ENCODE peak calls at places on chromosome 9, in four cellular contexts. One of them, this sample, is unnamed.

GRCh38 chr9:34536685-34537084 is 13.9 kb upstream of the ENHO start:
- DNase-seq in PC-3: no peak
- DNase-seq in fibroblast of pulmonary artery: no peak
- DNase-seq in dorsolateral prefrontal cortex: peak
- DNase-seq in this sample: no peak

GRCh38 chr9:25613709-25614108 is 64.5 kb downstream of the TUSC1 start:
- DNase-seq in PC-3: no peak
- DNase-seq in fibroblast of pulmonary artery: no peak
- DNase-seq in dorsolateral prefrontal cortex: no peak
- DNase-seq in this sample: no peak

GRCh38 chr9:69292078-69292477 is 32.9 kb upstream of the ENTREP1 start:
- DNase-seq in PC-3: no peak
- DNase-seq in fibroblast of pulmonary artery: no peak
- DNase-seq in dorsolateral prefrontal cortex: no peak
- DNase-seq in this sample: no peak

GRCh38 chr9:76401580-76402354 is 7.5 kb upstream of the RFK start:
- DNase-seq in PC-3: peak
- DNase-seq in fibroblast of pulmonary artery: no peak
- DNase-seq in dorsolateral prefrontal cortex: no peak
- DNase-seq in this sample: peak

GRCh38 chr9:120924698-120925534 is 1.7 kb downstream of the TRAF1 start:
- DNase-seq in PC-3: no peak
- DNase-seq in fibroblast of pulmonary artery: no peak
- DNase-seq in dorsolateral prefrontal cortex: no peak
- DNase-seq in this sample: no peak

GRCh38 chr9:7150153-7150890 is 392.5 kb downstream of the KDM4C start:
- DNase-seq in PC-3: no peak
- DNase-seq in fibroblast of pulmonary artery: no peak
- DNase-seq in dorsolateral prefrontal cortex: no peak
- DNase-seq in this sample: no peak

GRCh38 chr9:36327903-36328302 is 69.7 kb upstream of the GNE start:
- DNase-seq in PC-3: peak
- DNase-seq in fibroblast of pulmonary artery: peak
- DNase-seq in dorsolateral prefrontal cortex: no peak
- DNase-seq in this sample: peak

GRCh38 chr9:98860871-98861293 is 53.4 kb downstream of the GALNT12 start:
- DNase-seq in PC-3: peak
- DNase-seq in fibroblast of pulmonary artery: peak
- DNase-seq in dorsolateral prefrontal cortex: peak
- DNase-seq in this sample: peak

GRCh38 chr9:75134495-75134894 is 46.2 kb downstream of the OSTF1 start:
- DNase-seq in PC-3: no peak
- DNase-seq in fibroblast of pulmonary artery: no peak
- DNase-seq in dorsolateral prefrontal cortex: no peak
- DNase-seq in this sample: no peak

GRCh38 chr9:107176701-107177100 is 106.4 kb upstream of the RAD23B start:
- DNase-seq in PC-3: no peak
- DNase-seq in fibroblast of pulmonary artery: peak
- DNase-seq in dorsolateral prefrontal cortex: no peak
- DNase-seq in this sample: no peak

GRCh38 chr9:29349050-29349449 is 1775.8 kb upstream of the C9orf72 start:
- DNase-seq in PC-3: peak
- DNase-seq in fibroblast of pulmonary artery: peak
- DNase-seq in dorsolateral prefrontal cortex: no peak
- DNase-seq in this sample: no peak

GRCh38 chr9:133953976-133954709 is 38.0 kb downstream of the VAV2 start:
- DNase-seq in PC-3: no peak
- DNase-seq in fibroblast of pulmonary artery: no peak
- DNase-seq in dorsolateral prefrontal cortex: peak
- DNase-seq in this sample: no peak

GRCh38 chr9:4389755-4390154 is 89.9 kb upstream of the GLIS3 start:
- DNase-seq in PC-3: peak
- DNase-seq in fibroblast of pulmonary artery: peak
- DNase-seq in dorsolateral prefrontal cortex: no peak
- DNase-seq in this sample: no peak

GRCh38 chr9:103183569-103184191 is 188.5 kb downstream of the CYLC2 start:
- DNase-seq in PC-3: peak
- DNase-seq in fibroblast of pulmonary artery: no peak
- DNase-seq in dorsolateral prefrontal cortex: no peak
- DNase-seq in this sample: no peak

GRCh38 chr9:121841771-121842611 is 190.6 kb downstream of the DAB2IP start:
- DNase-seq in PC-3: no peak
- DNase-seq in fibroblast of pulmonary artery: peak
- DNase-seq in dorsolateral prefrontal cortex: no peak
- DNase-seq in this sample: peak

GRCh38 chr9:86185872-86186271 is 73.6 kb downstream of the C9orf153 start:
- DNase-seq in PC-3: no peak
- DNase-seq in fibroblast of pulmonary artery: no peak
- DNase-seq in dorsolateral prefrontal cortex: peak
- DNase-seq in this sample: peak

GRCh38 chr9:131116281-131117101 is 8.9 kb upstream of the NUP214 start:
- DNase-seq in PC-3: no peak
- DNase-seq in fibroblast of pulmonary artery: peak
- DNase-seq in dorsolateral prefrontal cortex: no peak
- DNase-seq in this sample: no peak

GRCh38 chr9:125990793-125991220 is 243.6 kb downstream of the PBX3 start:
- DNase-seq in PC-3: no peak
- DNase-seq in fibroblast of pulmonary artery: no peak
- DNase-seq in dorsolateral prefrontal cortex: peak
- DNase-seq in this sample: no peak

GRCh38 chr9:34227445-34227844 is 48.6 kb downstream of the UBAP1 start:
- DNase-seq in PC-3: no peak
- DNase-seq in fibroblast of pulmonary artery: peak
- DNase-seq in dorsolateral prefrontal cortex: no peak
- DNase-seq in this sample: peak

GRCh38 chr9:87372401-87372851 is 125.2 kb upstream of the DAPK1 start:
- DNase-seq in PC-3: no peak
- DNase-seq in fibroblast of pulmonary artery: no peak
- DNase-seq in dorsolateral prefrontal cortex: no peak
- DNase-seq in this sample: no peak

GRCh38 chr9:31232485-31232884 is 1152.0 kb upstream of the ACO1 start:
- DNase-seq in PC-3: no peak
- DNase-seq in fibroblast of pulmonary artery: no peak
- DNase-seq in dorsolateral prefrontal cortex: no peak
- DNase-seq in this sample: no peak

GRCh38 chr9:98064623-98065392 is 8.3 kb downstream of the NANS start:
- DNase-seq in PC-3: no peak
- DNase-seq in fibroblast of pulmonary artery: no peak
- DNase-seq in dorsolateral prefrontal cortex: no peak
- DNase-seq in this sample: no peak

GRCh38 chr9:126682928-126683697 is 69.4 kb downstream of the LMX1B start:
- DNase-seq in PC-3: no peak
- DNase-seq in fibroblast of pulmonary artery: no peak
- DNase-seq in dorsolateral prefrontal cortex: no peak
- DNase-seq in this sample: no peak

GRCh38 chr9:72602629-72603028 is 81.2 kb downstream of the TMC1 start:
- DNase-seq in PC-3: no peak
- DNase-seq in fibroblast of pulmonary artery: peak
- DNase-seq in dorsolateral prefrontal cortex: no peak
- DNase-seq in this sample: no peak

GRCh38 chr9:68431307-68431706 is 74.9 kb downstream of the PGM5 start:
- DNase-seq in PC-3: no peak
- DNase-seq in fibroblast of pulmonary artery: no peak
- DNase-seq in dorsolateral prefrontal cortex: no peak
- DNase-seq in this sample: no peak

GRCh38 chr9:122988919-122989614 is 44.4 kb upstream of the GPR21 start:
- DNase-seq in PC-3: no peak
- DNase-seq in fibroblast of pulmonary artery: no peak
- DNase-seq in dorsolateral prefrontal cortex: no peak
- DNase-seq in this sample: no peak

GRCh38 chr9:23492126-23493002 is 333.7 kb downstream of the ELAVL2 start:
- DNase-seq in PC-3: peak
- DNase-seq in fibroblast of pulmonary artery: peak
- DNase-seq in dorsolateral prefrontal cortex: no peak
- DNase-seq in this sample: peak

GRCh38 chr9:116855881-116856662 is 169.0 kb downstream of the TRIM32 start:
- DNase-seq in PC-3: peak
- DNase-seq in fibroblast of pulmonary artery: no peak
- DNase-seq in dorsolateral prefrontal cortex: peak
- DNase-seq in this sample: no peak

GRCh38 chr9:71910602-71911060 is 362 bp downstream of the ABHD17B start:
- DNase-seq in PC-3: no peak
- DNase-seq in fibroblast of pulmonary artery: no peak
- DNase-seq in dorsolateral prefrontal cortex: no peak
- DNase-seq in this sample: peak

GRCh38 chr9:76905984-76906861 is at the start of gene PRUNE2:
- DNase-seq in PC-3: peak
- DNase-seq in fibroblast of pulmonary artery: peak
- DNase-seq in dorsolateral prefrontal cortex: peak
- DNase-seq in this sample: peak

GRCh38 chr9:76521244-76521673 is 62.3 kb downstream of the GCNT1 start:
- DNase-seq in PC-3: no peak
- DNase-seq in fibroblast of pulmonary artery: no peak
- DNase-seq in dorsolateral prefrontal cortex: no peak
- DNase-seq in this sample: no peak

GRCh38 chr9:138075496-138075895 is 197.9 kb downstream of the CACNA1B start:
- DNase-seq in PC-3: no peak
- DNase-seq in fibroblast of pulmonary artery: no peak
- DNase-seq in dorsolateral prefrontal cortex: peak
- DNase-seq in this sample: no peak

GRCh38 chr9:85248514-85249312 is 493.0 kb downstream of the AGTPBP1 start:
- DNase-seq in PC-3: peak
- DNase-seq in fibroblast of pulmonary artery: peak
- DNase-seq in dorsolateral prefrontal cortex: no peak
- DNase-seq in this sample: peak

GRCh38 chr9:132160802-132161742 is 786 bp upstream of the NTNG2 start:
- DNase-seq in PC-3: peak
- DNase-seq in fibroblast of pulmonary artery: peak
- DNase-seq in dorsolateral prefrontal cortex: no peak
- DNase-seq in this sample: peak

GRCh38 chr9:126439402-126439765 is 112.8 kb downstream of the MVB12B start:
- DNase-seq in PC-3: peak
- DNase-seq in fibroblast of pulmonary artery: peak
- DNase-seq in dorsolateral prefrontal cortex: no peak
- DNase-seq in this sample: peak

GRCh38 chr9:34644766-34645314 is 1.6 kb upstream of the GALT start:
- DNase-seq in PC-3: no peak
- DNase-seq in fibroblast of pulmonary artery: no peak
- DNase-seq in dorsolateral prefrontal cortex: no peak
- DNase-seq in this sample: no peak

GRCh38 chr9:19992556-19992955 is 203.7 kb upstream of the SLC24A2 start:
- DNase-seq in PC-3: peak
- DNase-seq in fibroblast of pulmonary artery: no peak
- DNase-seq in dorsolateral prefrontal cortex: no peak
- DNase-seq in this sample: peak

GRCh38 chr9:103707181-103707580 is 386.9 kb upstream of the SMC2 start:
- DNase-seq in PC-3: peak
- DNase-seq in fibroblast of pulmonary artery: no peak
- DNase-seq in dorsolateral prefrontal cortex: no peak
- DNase-seq in this sample: no peak

GRCh38 chr9:133587051-133587450 is 22.1 kb downstream of the FAM163B start:
- DNase-seq in PC-3: no peak
- DNase-seq in fibroblast of pulmonary artery: no peak
- DNase-seq in dorsolateral prefrontal cortex: no peak
- DNase-seq in this sample: no peak

DNA sequence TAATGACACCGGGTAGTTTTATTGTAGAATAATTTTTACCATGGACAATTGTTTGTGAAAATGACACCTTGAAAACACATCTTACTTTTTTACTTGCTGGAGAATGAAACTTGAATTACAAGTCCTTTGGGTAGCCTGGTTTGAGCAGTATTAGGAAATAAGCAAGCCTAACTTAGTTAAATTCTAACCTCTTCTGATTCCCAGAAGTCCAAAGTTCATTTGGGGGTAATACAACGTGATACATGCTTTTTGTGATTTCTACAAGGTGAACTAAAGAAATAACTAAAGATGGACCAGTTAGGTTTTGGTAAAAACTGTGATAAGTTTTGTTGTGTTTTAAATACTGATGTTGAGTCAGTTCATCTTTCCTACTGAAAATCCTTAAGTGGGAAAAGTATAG is 135.4 kb upstream of the DMRT1 start:
- DNase-seq in PC-3: no peak
- DNase-seq in fibroblast of pulmonary artery: no peak
- DNase-seq in dorsolateral prefrontal cortex: no peak
- DNase-seq in this sample: no peak
- H3K4me3 ChIP-seq in PC-3: peak
- H3K4me3 ChIP-seq in fibroblast of pulmonary artery: peak
- H3K4me3 ChIP-seq in dorsolateral prefrontal cortex: peak
- H3K4me3 ChIP-seq in this sample: no peak

GRCh38 chr9:124758061-124758460 is 13.1 kb downstream of the NR6A1 start:
- DNase-seq in PC-3: no peak
- DNase-seq in fibroblast of pulmonary artery: no peak
- DNase-seq in dorsolateral prefrontal cortex: no peak
- DNase-seq in this sample: no peak
- H3K4me3 ChIP-seq in PC-3: no peak
- H3K4me3 ChIP-seq in fibroblast of pulmonary artery: no peak
- H3K4me3 ChIP-seq in dorsolateral prefrontal cortex: no peak
- H3K4me3 ChIP-seq in this sample: no peak

GRCh38 chr9:78294290-78295176 is 2.4 kb upstream of the PSAT1 start:
- DNase-seq in PC-3: no peak
- DNase-seq in fibroblast of pulmonary artery: no peak
- DNase-seq in dorsolateral prefrontal cortex: no peak
- DNase-seq in this sample: no peak

GRCh38 chr9:78296208-78296892 is 575 bp upstream of the PSAT1 start:
- DNase-seq in PC-3: peak
- DNase-seq in fibroblast of pulmonary artery: peak
- DNase-seq in dorsolateral prefrontal cortex: peak
- DNase-seq in this sample: no peak

GRCh38 chr9:78296893-78297671 is at the start of gene PSAT1:
- DNase-seq in PC-3: peak
- DNase-seq in fibroblast of pulmonary artery: peak
- DNase-seq in dorsolateral prefrontal cortex: peak
- DNase-seq in this sample: peak

GRCh38 chr9:78295177-78295575 is 1.7 kb upstream of the PSAT1 start:
- DNase-seq in PC-3: no peak
- DNase-seq in fibroblast of pulmonary artery: no peak
- DNase-seq in dorsolateral prefrontal cortex: no peak
- DNase-seq in this sample: no peak

GRCh38 chr9:78295731-78296130 is 1.2 kb upstream of the PSAT1 start:
- DNase-seq in PC-3: no peak
- DNase-seq in fibroblast of pulmonary artery: no peak
- DNase-seq in dorsolateral prefrontal cortex: no peak
- DNase-seq in this sample: no peak
- H3K4me3 ChIP-seq in PC-3: peak
- H3K4me3 ChIP-seq in fibroblast of pulmonary artery: peak
- H3K4me3 ChIP-seq in dorsolateral prefrontal cortex: peak
- H3K4me3 ChIP-seq in this sample: peak

GRCh38 chr9:136942881-136943230 is 1.7 kb downstream of the FBXW5 start:
- DNase-seq in PC-3: no peak
- DNase-seq in fibroblast of pulmonary artery: no peak
- DNase-seq in dorsolateral prefrontal cortex: no peak
- DNase-seq in this sample: no peak
- H3K4me3 ChIP-seq in PC-3: peak
- H3K4me3 ChIP-seq in fibroblast of pulmonary artery: peak
- H3K4me3 ChIP-seq in dorsolateral prefrontal cortex: no peak
- H3K4me3 ChIP-seq in this sample: peak

GRCh38 chr9:129679537-129679936 is 14.1 kb downstream of the PRRX2 start:
- DNase-seq in PC-3: no peak
- DNase-seq in fibroblast of pulmonary artery: no peak
- DNase-seq in dorsolateral prefrontal cortex: no peak
- DNase-seq in this sample: no peak
- H3K4me3 ChIP-seq in PC-3: no peak
- H3K4me3 ChIP-seq in fibroblast of pulmonary artery: no peak
- H3K4me3 ChIP-seq in dorsolateral prefrontal cortex: no peak
- H3K4me3 ChIP-seq in this sample: no peak

GRCh38 chr9:95581900-95582299 is 65.1 kb upstream of the PTCH1 start:
- DNase-seq in PC-3: no peak
- DNase-seq in fibroblast of pulmonary artery: no peak
- DNase-seq in dorsolateral prefrontal cortex: no peak
- DNase-seq in this sample: no peak
- H3K4me3 ChIP-seq in PC-3: no peak
- H3K4me3 ChIP-seq in fibroblast of pulmonary artery: no peak
- H3K4me3 ChIP-seq in dorsolateral prefrontal cortex: no peak
- H3K4me3 ChIP-seq in this sample: no peak